ENCODE peak calls at places on chromosomes 16 and 17, in eight cellular contexts. E is lower leg skin, B is heart left ventricle, Y is HCT116, F is gastrocnemius medialis, I is IMR-90, T is H54, V is transverse colon. M is an unnamed sample.

GRCh38 chr17:69466451-69466850 is 52.0 kb downstream of the MAP2K6 start:
- DNase-seq in E (no peak), B (no peak), Y (no peak), F (no peak), I (no peak), T (no peak), V (no peak), M (no peak)

GRCh38 chr16:58098207-58099096 is 30.7 kb downstream of the CFAP20 start:
- DNase-seq in E (no peak), B (no peak), Y (no peak), F (no peak), I (peak), T (peak), V (no peak), M (no peak)

GRCh38 chr16:8885674-8886592 is 3.8 kb downstream of the LITAFD start:
- DNase-seq in E (no peak), B (no peak), Y (no peak), F (no peak), I (peak), T (peak), V (peak), M (peak)

GRCh38 chr16:52837251-52837650 is 215.4 kb downstream of the CHD9NB start:
- DNase-seq in E (no peak), B (no peak), Y (no peak), F (no peak), I (peak), T (no peak), V (no peak), M (no peak)

GRCh38 chr17:52148288-52148968 is 10.1 kb downstream of the CA10 start:
- DNase-seq in E (no peak), B (no peak), Y (no peak), F (no peak), I (no peak), T (no peak), V (no peak), M (no peak)

GRCh38 chr17:46979023-46979870 is at the start of gene RPRML:
- DNase-seq in E (no peak), B (peak), Y (no peak), F (no peak), I (no peak), T (peak), V (peak), M (peak)

GRCh38 chr16:84907575-84907974 is 87.8 kb downstream of the CRISPLD2 start:
- DNase-seq in E (no peak), B (peak), Y (no peak), F (peak), I (peak), T (no peak), V (peak), M (no peak)

GRCh38 chr17:67696347-67696746 is 21.4 kb upstream of the NOL11 start:
- DNase-seq in E (no peak), B (no peak), Y (no peak), F (no peak), I (peak), T (no peak), V (no peak), M (no peak)

GRCh38 chr16:66507731-66508239 is 42.1 kb downstream of the TK2 start:
- DNase-seq in E (peak), B (no peak), Y (no peak), F (no peak), I (no peak), T (no peak), V (no peak), M (no peak)

GRCh38 chr16:23803591-23804123 is 32.1 kb upstream of the PRKCB start:
- DNase-seq in E (no peak), B (peak), Y (peak), F (no peak), I (peak), T (peak), V (peak), M (peak)

GRCh38 chr17:4562000-4562969 is 1.9 kb upstream of the GGT6 start:
- DNase-seq in E (no peak), B (no peak), Y (no peak), F (no peak), I (no peak), T (no peak), V (no peak), M (no peak)

GRCh38 chr16:155031-155398 is 2.6 kb downstream of the HBZ start:
- DNase-seq in E (no peak), B (no peak), Y (no peak), F (no peak), I (no peak), T (no peak), V (no peak), M (peak)

GRCh38 chr17:80416940-80417293 is 1.9 kb downstream of the ENDOV start:
- DNase-seq in E (no peak), B (no peak), Y (no peak), F (no peak), I (no peak), T (no peak), V (no peak), M (no peak)

GRCh38 chr17:56540791-56541190 is 52.7 kb upstream of the NOG start:
- DNase-seq in E (no peak), B (no peak), Y (no peak), F (no peak), I (no peak), T (no peak), V (no peak), M (no peak)

GRCh38 chr16:19288872-19289799 is 3.6 kb downstream of the CLEC19A start:
- DNase-seq in E (no peak), B (no peak), Y (peak), F (no peak), I (no peak), T (no peak), V (no peak), M (no peak)

GRCh38 chr16:4111748-4112696 is 4.2 kb downstream of the ADCY9 start:
- DNase-seq in E (no peak), B (no peak), Y (no peak), F (no peak), I (peak), T (no peak), V (peak), M (no peak)

GRCh38 chr17:41635121-41636097 is 11.0 kb upstream of the KRT17 start:
- DNase-seq in E (no peak), B (peak), Y (no peak), F (no peak), I (no peak), T (no peak), V (no peak), M (no peak)

GRCh38 chr16:51431517-51432241 is 280.6 kb upstream of the SALL1 start:
- DNase-seq in E (no peak), B (no peak), Y (no peak), F (no peak), I (peak), T (peak), V (peak), M (no peak)

GRCh38 chr17:13398091-13398490 is 203.6 kb downstream of the HS3ST3A1 start:
- DNase-seq in E (no peak), B (no peak), Y (no peak), F (no peak), I (no peak), T (no peak), V (no peak), M (no peak)

GRCh38 chr16:24670623-24671454 is 58.6 kb upstream of the TNRC6A start:
- DNase-seq in E (peak), B (peak), Y (no peak), F (peak), I (peak), T (peak), V (peak), M (no peak)

GRCh38 chr16:85471469-85472431 is 141.4 kb upstream of the GSE1 start:
- DNase-seq in E (no peak), B (no peak), Y (no peak), F (no peak), I (no peak), T (no peak), V (peak), M (no peak)

GRCh38 chr17:3639981-3640596 is 3.5 kb downstream of the CTNS start:
- DNase-seq in E (no peak), B (no peak), Y (no peak), F (peak), I (peak), T (no peak), V (no peak), M (peak)

GRCh38 chr17:3690094-3690715 is 5.8 kb downstream of the P2RX5 start:
- DNase-seq in E (no peak), B (no peak), Y (no peak), F (no peak), I (no peak), T (no peak), V (no peak), M (no peak)

GRCh38 chr17:4743216-4743615 is 3.5 kb upstream of the CXCL16 start:
- DNase-seq in E (no peak), B (no peak), Y (no peak), F (no peak), I (no peak), T (no peak), V (no peak), M (no peak)

GRCh38 chr16:72355561-72355960 is 183.6 kb upstream of the PMFBP1 start:
- DNase-seq in E (no peak), B (no peak), Y (no peak), F (no peak), I (peak), T (no peak), V (no peak), M (no peak)

GRCh38 chr17:81518113-81518784 is 5.7 kb upstream of the ACTG1 start:
- DNase-seq in E (no peak), B (no peak), Y (no peak), F (no peak), I (no peak), T (no peak), V (peak), M (no peak)

GRCh38 chr17:9878791-9879525 is 26.1 kb downstream of the RCVRN start:
- DNase-seq in E (peak), B (no peak), Y (no peak), F (no peak), I (peak), T (no peak), V (no peak), M (no peak)

GRCh38 chr16:20411055-20411454 is 1.7 kb downstream of the ACSM5 start:
- DNase-seq in E (no peak), B (no peak), Y (no peak), F (no peak), I (no peak), T (no peak), V (no peak), M (no peak)
- TF ChIP-seq POLR2A in E (no peak), B (no peak), Y (no peak), F (no peak), I (no peak), T (no peak), V (no peak), M (no peak)

DNA sequence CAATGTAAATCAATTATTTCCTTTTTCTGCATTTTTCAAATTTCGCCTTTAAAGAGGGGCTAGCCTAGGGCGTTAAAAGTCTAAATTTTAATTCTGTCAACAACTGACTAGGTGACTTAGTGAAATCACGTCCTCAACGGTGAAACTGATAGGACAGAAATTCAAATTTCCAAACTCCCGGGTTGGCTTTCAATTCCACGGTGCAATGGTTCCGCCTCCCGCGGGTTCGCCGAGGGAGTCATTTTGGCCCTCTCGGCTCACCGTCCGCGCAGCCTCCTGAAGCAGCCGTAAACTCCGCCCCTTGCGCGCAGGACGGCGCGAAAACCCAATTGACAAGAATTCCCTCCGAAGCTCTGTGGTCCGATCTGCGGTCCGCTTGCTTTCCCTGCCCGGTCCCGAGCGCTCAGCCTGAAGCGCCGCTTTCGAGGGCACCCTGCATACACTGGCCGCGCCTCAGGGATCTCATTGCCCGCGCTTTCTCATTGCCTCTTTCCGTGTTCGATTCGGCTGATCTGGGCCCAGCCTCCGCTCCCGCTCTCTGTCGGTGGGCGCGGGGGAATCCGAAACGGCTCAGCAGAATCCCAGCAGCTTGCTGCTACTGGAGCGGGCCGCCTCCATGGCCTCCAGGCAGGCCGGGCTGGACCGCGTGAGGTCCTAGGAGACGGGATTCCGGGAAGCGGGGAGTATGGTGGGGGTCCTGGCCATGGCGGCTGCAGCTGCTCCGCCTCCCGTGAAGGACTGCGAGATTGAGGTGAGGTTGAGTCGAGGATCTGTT is at the start of gene ATAD5:
- DNase-seq in E (peak), B (peak), Y (peak), F (peak), I (peak), T (peak), V (peak), M (peak)
- TF ChIP-seq POLR2A in E (no peak), B (no peak), Y (no peak), F (no peak), I (no peak), T (peak), V (no peak), M (peak)

GRCh38 chr16:56631197-56631596 is 1.3 kb upstream of the MT1M start:
- DNase-seq in E (no peak), B (no peak), Y (no peak), F (no peak), I (no peak), T (no peak), V (no peak), M (no peak)

GRCh38 chr16:56632848-56633365 is 448 bp downstream of the MT1M start:
- DNase-seq in E (no peak), B (no peak), Y (no peak), F (no peak), I (no peak), T (no peak), V (no peak), M (no peak)

GRCh38 chr16:56631832-56632159 is 663 bp upstream of the MT1M start:
- DNase-seq in E (no peak), B (no peak), Y (no peak), F (no peak), I (no peak), T (no peak), V (no peak), M (no peak)

GRCh38 chr16:56633535-56633934 is 1.1 kb downstream of the MT1M start:
- DNase-seq in E (no peak), B (no peak), Y (no peak), F (no peak), I (no peak), T (no peak), V (no peak), M (no peak)

DNA sequence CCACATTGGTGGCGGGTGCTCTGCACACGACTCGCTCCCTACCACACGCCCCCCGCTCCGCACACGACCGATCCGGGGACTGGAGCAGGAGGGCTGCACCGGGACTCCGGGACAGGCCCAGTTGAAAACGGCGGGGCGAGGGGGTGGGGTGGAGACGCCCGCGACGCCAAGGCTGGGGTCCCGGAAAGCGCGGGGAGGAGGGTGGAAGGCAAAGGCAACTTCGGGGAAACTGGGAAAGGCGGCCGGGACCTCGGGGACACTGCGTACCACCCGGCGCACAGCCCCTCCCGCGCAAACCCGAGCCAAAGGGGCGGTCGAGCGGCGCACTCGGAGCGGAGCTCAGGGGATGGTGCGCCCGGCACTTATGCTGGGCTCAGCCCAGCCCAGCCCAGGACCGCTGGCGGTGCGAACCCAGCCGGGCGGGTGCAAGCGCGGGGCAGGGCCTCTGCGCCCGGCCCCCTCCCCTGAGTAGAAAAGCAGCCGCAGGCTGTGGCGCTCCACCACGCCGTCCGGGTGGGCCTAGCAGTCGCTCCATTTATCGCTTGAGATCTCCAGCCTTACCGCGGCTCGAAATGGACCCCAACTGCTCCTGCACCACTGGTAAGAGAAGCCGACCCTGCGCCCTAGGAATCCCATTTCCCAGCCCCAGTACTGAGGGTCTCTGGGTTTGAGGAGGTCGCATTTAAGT is at the start of gene MT1M:
- DNase-seq in E (peak), B (peak), Y (no peak), F (no peak), I (no peak), T (no peak), V (peak), M (no peak)
- TF ChIP-seq POLR2A in E (no peak), B (no peak), Y (no peak), F (peak), I (no peak), T (no peak), V (peak), M (no peak)

GRCh38 chr17:50944054-50944901 is 78.1 kb upstream of the TOB1 start:
- DNase-seq in E (peak), B (peak), Y (no peak), F (peak), I (peak), T (peak), V (peak), M (peak)
- TF ChIP-seq POLR2A in E (no peak), B (no peak), Y (peak), F (peak), I (no peak), T (no peak), V (peak), M (peak)

GRCh38 chr16:69309316-69309715 is 1.8 kb upstream of the VPS4A start:
- DNase-seq in E (peak), B (no peak), Y (no peak), F (no peak), I (no peak), T (no peak), V (no peak), M (no peak)

GRCh38 chr16:69313469-69313868 is 2.3 kb downstream of the VPS4A start:
- DNase-seq in E (no peak), B (no peak), Y (no peak), F (no peak), I (no peak), T (no peak), V (no peak), M (no peak)

GRCh38 chr16:69310479-69311114 is 553 bp upstream of the VPS4A start:
- DNase-seq in E (no peak), B (no peak), Y (no peak), F (no peak), I (no peak), T (no peak), V (no peak), M (no peak)

GRCh38 chr16:69311533-69312388 is 611 bp downstream of the VPS4A start:
- DNase-seq in E (peak), B (no peak), Y (no peak), F (no peak), I (no peak), T (peak), V (peak), M (peak)

GRCh38 chr16:69311115-69311532 is at the start of gene VPS4A:
- DNase-seq in E (peak), B (peak), Y (peak), F (peak), I (peak), T (peak), V (peak), M (peak)
- TF ChIP-seq POLR2A in E (no peak), B (no peak), Y (peak), F (peak), I (peak), T (peak), V (no peak), M (peak)

GRCh38 chr16:15640966-15641365 is 2.0 kb downstream of the MARF1 start:
- DNase-seq in E (no peak), B (no peak), Y (no peak), F (no peak), I (no peak), T (no peak), V (no peak), M (no peak)

GRCh38 chr16:15641753-15642556 is 999 bp downstream of the MARF1 start:
- DNase-seq in E (no peak), B (no peak), Y (no peak), F (no peak), I (no peak), T (no peak), V (no peak), M (peak)

GRCh38 chr16:15644306-15644961 is 1.5 kb upstream of the MARF1 start:
- DNase-seq in E (no peak), B (no peak), Y (peak), F (no peak), I (no peak), T (no peak), V (peak), M (no peak)

GRCh38 chr16:15643453-15644305 is 725 bp upstream of the MARF1 start:
- DNase-seq in E (no peak), B (peak), Y (peak), F (no peak), I (peak), T (peak), V (peak), M (peak)

DNA sequence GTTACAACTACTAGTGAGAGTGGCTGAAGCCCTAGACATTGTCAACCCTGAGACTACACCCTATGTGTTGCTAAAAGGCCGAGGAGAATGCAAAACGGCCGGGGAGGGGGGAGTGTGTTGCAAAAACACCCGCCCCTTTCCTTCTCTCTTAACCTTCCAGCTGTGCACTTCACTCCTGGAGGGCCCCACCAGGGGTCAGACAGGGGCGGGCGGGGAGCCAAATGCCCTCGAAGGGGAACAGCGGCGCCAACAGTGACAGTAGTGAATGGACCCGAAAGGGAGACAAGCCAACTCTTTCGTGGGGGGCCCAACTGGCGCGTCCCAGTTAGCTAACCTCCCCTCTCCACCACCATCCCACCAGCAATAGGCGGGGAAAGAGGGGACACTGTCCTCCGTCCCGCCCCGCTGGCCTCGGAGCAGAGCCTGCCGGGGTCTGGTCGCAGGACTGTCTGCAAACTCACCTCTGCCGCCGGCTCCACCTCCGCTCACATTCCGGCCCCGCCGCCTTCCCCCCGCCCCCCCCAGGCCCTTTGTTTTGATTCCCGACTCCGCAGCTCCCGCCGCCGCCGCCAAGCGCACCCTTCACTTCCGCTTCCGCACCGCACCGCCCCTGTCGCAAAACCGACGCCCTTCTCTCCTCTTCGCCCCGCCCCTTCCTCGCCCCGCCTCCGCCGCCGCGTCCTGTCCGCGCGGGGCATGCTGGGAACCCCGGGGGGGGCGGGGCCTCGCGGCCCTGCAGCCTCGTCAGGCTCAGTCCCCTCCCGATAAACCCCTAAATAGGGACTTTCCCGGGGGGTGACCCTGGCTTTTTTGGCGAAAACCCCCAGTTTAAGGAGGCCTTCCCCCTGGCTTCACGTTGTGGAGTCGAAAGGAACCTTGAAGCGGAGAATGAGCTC is at the start of gene MARF1:
- DNase-seq in E (peak), B (peak), Y (peak), F (peak), I (peak), T (peak), V (peak), M (peak)
- TF ChIP-seq POLR2A in E (no peak), B (peak), Y (peak), F (peak), I (peak), T (peak), V (peak), M (peak)

GRCh38 chr17:64773386-64773835 is 111.3 kb upstream of the SMURF2 start:
- DNase-seq in E (peak), B (no peak), Y (no peak), F (no peak), I (no peak), T (no peak), V (no peak), M (no peak)

GRCh38 chr17:64775701-64776570 is 113.8 kb upstream of the SMURF2 start:
- DNase-seq in E (peak), B (no peak), Y (no peak), F (no peak), I (no peak), T (no peak), V (no peak), M (no peak)

GRCh38 chr17:64772845-64773299 is 110.8 kb upstream of the SMURF2 start:
- DNase-seq in E (peak), B (no peak), Y (no peak), F (no peak), I (no peak), T (no peak), V (no peak), M (no peak)

GRCh38 chr17:64774888-64775600 is 112.9 kb upstream of the SMURF2 start:
- DNase-seq in E (peak), B (peak), Y (no peak), F (no peak), I (no peak), T (no peak), V (no peak), M (no peak)

GRCh38 chr17:64773836-64774761 is 112.0 kb upstream of the SMURF2 start:
- DNase-seq in E (peak), B (peak), Y (peak), F (no peak), I (peak), T (peak), V (peak), M (no peak)
- TF ChIP-seq POLR2A in E (no peak), B (no peak), Y (peak), F (no peak), I (no peak), T (no peak), V (peak), M (no peak)

M was measured in erythroblast.